ENCODE peak calls at places on chromosomes 12 and 14, in seven cellular contexts. K, B, X, S, J, F and A are unnamed samples.

GRCh38 chr12:49088190-49088931 is 6.2 kb downstream of the DHH start:
- DNase-seq in S (peak; percentile 81), F (peak; percentile 81), J (peak; percentile 71), B (peak; percentile 93), K (peak; percentile 81), X (peak; percentile 93), A (peak; percentile 21)

GRCh38 chr12:62799126-62799736 is 135.7 kb downstream of the PPM1H start:
- DNase-seq in F (peak; percentile 72), J (peak; percentile 60), B (peak; percentile 97), X (peak; percentile 97), K (no peak), S (peak; percentile 72), A (peak; percentile 33)

GRCh38 chr12:30692470-30692869 is 3.2 kb downstream of the IPO8 start:
- DNase-seq in B (no peak), J (no peak), F (peak; percentile 28), K (no peak), X (no peak), S (no peak), A (no peak)

GRCh38 chr12:118061011-118061875 is at the start of gene WSB2:
- DNase-seq in B (peak; percentile 77), F (peak; percentile 51), X (peak; percentile 86), S (peak; percentile 91), J (peak; percentile 65), K (peak; percentile 92), A (no peak)

GRCh38 chr14:20682127-20682434 is 2.3 kb upstream of the RNASE4 start:
- DNase-seq in J (no peak), F (no peak), S (no peak), X (no peak), B (no peak), K (no peak), A (no peak)

GRCh38 chr14:60812987-60813386 is 78.4 kb downstream of the MNAT1 start:
- DNase-seq in J (no peak), B (no peak), F (no peak), K (no peak), X (no peak), S (no peak), A (no peak)

GRCh38 chr12:102954143-102954542 is 3.3 kb upstream of the ASCL1 start:
- DNase-seq in X (no peak), B (no peak), K (no peak), F (no peak), S (no peak), J (no peak), A (no peak)

GRCh38 chr12:11719678-11720099 is 70.2 kb downstream of the ETV6 start:
- DNase-seq in F (peak; percentile 91), S (peak; percentile 70), X (peak; percentile 84), B (peak; percentile 57), J (no peak), K (peak; percentile 81), A (no peak)

GRCh38 chr14:94376976-94377865 is 11.2 kb downstream of the SERPINA1 start:
- DNase-seq in S (no peak), K (no peak), X (peak; percentile 23), F (no peak), J (no peak), B (no peak), A (no peak)

GRCh38 chr12:124543591-124544310 is 23.7 kb downstream of the NCOR2 start:
- DNase-seq in K (no peak), X (no peak), F (no peak), J (no peak), B (no peak), S (no peak), A (no peak)

GRCh38 chr12:90974286-90974685 is 19.3 kb upstream of the CCER1 start:
- DNase-seq in F (peak; percentile 61), K (no peak), X (no peak), J (no peak), S (no peak), B (no peak), A (no peak)

GRCh38 chr14:105989746-105990302 is 463.4 kb downstream of the TMEM121 start:
- DNase-seq in K (no peak), F (no peak), J (no peak), S (no peak), B (no peak), X (no peak), A (no peak)

GRCh38 chr12:116406529-116406928 is 129.0 kb upstream of the MED13L start:
- DNase-seq in J (peak; percentile 45), X (peak; percentile 91), K (peak; percentile 75), S (peak; percentile 84), B (peak; percentile 65), F (peak; percentile 94), A (peak; percentile 63)

GRCh38 chr12:54371328-54372112 is 7.2 kb upstream of the GPR84 start:
- DNase-seq in K (no peak), B (no peak), J (no peak), S (peak; percentile 68), X (peak; percentile 48), F (peak; percentile 54), A (no peak)

GRCh38 chr14:52949711-52950409 is 990 bp downstream of the FERMT2 start:
- DNase-seq in B (no peak), F (peak; percentile 49), K (no peak), X (no peak), J (no peak), S (peak; percentile 23), A (no peak)

GRCh38 chr12:87866602-87867292 is 162.5 kb downstream of the C12orf50 start:
- DNase-seq in F (peak; percentile 22), J (no peak), S (no peak), B (peak; percentile 25), K (no peak), X (peak; percentile 50), A (no peak)

GRCh38 chr12:57890191-57891120 is 43.9 kb upstream of the CTDSP2 start:
- DNase-seq in X (no peak), J (no peak), S (no peak), K (no peak), B (no peak), F (peak; percentile 50), A (no peak)

GRCh38 chr12:30725739-30726138 is 29.0 kb downstream of the CAPRIN2 start:
- DNase-seq in F (peak; percentile 76), S (no peak), J (no peak), B (no peak), K (no peak), X (no peak), A (no peak)

GRCh38 chr14:103109789-103110415 is 13.4 kb upstream of the TNFAIP2 start:
- DNase-seq in B (peak; percentile 78), K (no peak), F (peak; percentile 76), J (peak; percentile 36), S (peak; percentile 38), X (peak; percentile 89), A (no peak)

GRCh38 chr12:9640024-9640423 is 29.5 kb upstream of the CLEC2D start:
- DNase-seq in F (no peak), K (no peak), X (no peak), J (no peak), B (no peak), S (no peak), A (no peak)

GRCh38 chr14:62696261-62696968 is 348.8 kb downstream of the KCNH5 start:
- DNase-seq in K (no peak), B (peak; percentile 77), F (no peak), X (peak; percentile 82), J (no peak), S (no peak), A (no peak)

GRCh38 chr14:29805415-29806123 is 122.1 kb downstream of the PRKD1 start:
- DNase-seq in K (peak; percentile 69), F (peak; percentile 87), B (no peak), S (peak; percentile 33), J (peak; percentile 78), X (no peak), A (peak; percentile 97)

DNA sequence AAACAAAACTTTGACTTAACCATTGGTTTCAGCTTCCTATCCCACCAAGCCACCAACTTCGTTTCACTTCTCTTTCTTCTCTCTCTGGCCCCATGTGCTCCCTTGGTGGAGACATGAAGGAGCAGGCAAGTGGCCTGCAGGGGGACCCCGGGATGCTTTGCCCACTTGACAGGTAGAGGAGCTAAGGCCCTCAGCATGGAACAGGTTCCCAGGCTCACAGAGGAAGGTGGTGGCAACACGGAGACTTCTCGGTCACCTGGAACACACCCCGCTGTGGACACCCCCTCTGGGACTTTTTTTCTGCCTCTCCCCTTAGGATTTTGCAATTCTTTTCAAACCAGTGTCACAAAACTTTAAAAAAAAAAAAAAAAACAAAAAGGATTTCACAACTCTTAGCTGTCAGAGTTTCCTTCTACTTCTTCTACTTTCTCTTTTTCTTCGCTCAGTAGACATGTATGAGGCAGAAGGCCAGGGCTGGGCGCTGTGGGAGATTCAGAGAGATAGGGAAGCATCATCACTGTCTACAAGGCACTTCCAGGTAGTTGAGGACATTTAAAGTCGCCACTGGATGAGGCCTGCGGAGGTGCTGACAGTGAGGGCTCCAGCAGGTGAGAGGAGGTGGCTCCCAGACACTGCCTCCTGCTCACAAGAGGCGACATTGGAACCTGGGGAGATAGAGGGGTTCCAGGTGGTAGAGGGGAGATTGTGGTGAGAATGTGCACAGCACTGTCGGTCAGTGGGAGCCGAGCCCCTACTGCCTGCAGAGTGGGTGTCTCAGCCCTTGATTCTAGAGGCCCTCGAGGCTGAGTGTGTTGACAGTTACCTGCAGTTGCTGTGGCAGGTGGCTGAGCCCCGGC is 119.6 kb downstream of the GCH1 start:
- DNase-seq in B (peak; percentile 68), F (no peak), J (no peak), K (no peak), S (no peak), X (peak; percentile 85), A (no peak)
- TF ChIP-seq CTCF in B (peak; percentile 42), F (peak; percentile 14), J (no peak), K (no peak), S (no peak), X (peak; percentile 79), A (no peak)

GRCh38 chr14:67573268-67574010 is 26.6 kb downstream of the PIGH start:
- DNase-seq in B (no peak), K (peak; percentile 38), J (no peak), S (no peak), X (no peak), F (no peak), A (no peak)
- H3K4me3 ChIP-seq in B (no peak overlapping the region), K (no peak overlapping the region), J (no peak overlapping the region), S (no peak overlapping the region), X (no peak overlapping the region), F (no peak overlapping the region), A (no peak overlapping the region)

GRCh38 chr12:52395761-52396434 is 10.2 kb downstream of the KRT82 start:
- DNase-seq in X (peak; percentile 99), F (peak; percentile 37), J (peak; percentile 20), S (no peak), B (peak; percentile 96), K (peak; percentile 59), A (no peak)
- TF ChIP-seq CTCF in X (peak; percentile 99), F (peak; percentile 6), J (peak; percentile 34), S (no peak), B (peak; percentile 89), K (peak; percentile 18), A (peak; percentile 33)

GRCh38 chr14:69617796-69618195 is 6.4 kb downstream of the SUSD6 start:
- DNase-seq in F (no peak), K (no peak), X (no peak), B (no peak), S (no peak), J (no peak), A (no peak)

GRCh38 chr14:69614592-69614991 is 3.2 kb downstream of the SUSD6 start:
- DNase-seq in F (no peak), B (no peak), K (no peak), J (no peak), S (peak; percentile 36), X (no peak), A (no peak)

GRCh38 chr14:69616408-69616773 is 5.0 kb downstream of the SUSD6 start:
- DNase-seq in F (no peak), S (no peak), K (no peak), J (no peak), B (no peak), X (no peak), A (no peak)

GRCh38 chr14:69613312-69614073 is 2.1 kb downstream of the SUSD6 start:
- DNase-seq in B (no peak), X (no peak), F (no peak), S (no peak), J (no peak), K (no peak), A (no peak)

GRCh38 chr14:69615471-69616407 is 4.3 kb downstream of the SUSD6 start:
- DNase-seq in J (peak; percentile 38), X (no peak), S (peak; percentile 84), F (peak; percentile 84), B (no peak), K (no peak), A (no peak)
- H3K4me3 ChIP-seq in J (no peak overlapping the region), X (no peak overlapping the region), S (peak overlapping the region; percentile 37), F (peak overlapping the region; percentile 47), B (no peak overlapping the region), K (peak overlapping the region; percentile 23), A (no peak overlapping the region)